ENCODE peak calls at places on chromosomes 13 and 19, in six cellular contexts. One of them, this sample, is unnamed.

GRCh38 chr13:103351035-103351828 is 285.0 kb upstream of the SLC10A2 start:
- DNase-seq in transverse colon: peak; percentile 10
- DNase-seq in dorsolateral prefrontal cortex: no peak
- DNase-seq in endothelial cell of umbilical vein: no peak
- DNase-seq in tibial artery: no peak
- DNase-seq in fibroblast of lung: peak; percentile 37
- DNase-seq in this sample: no peak

GRCh38 chr19:55179570-55180484 is at the start of gene SYT5:
- DNase-seq in transverse colon: peak; percentile 46
- DNase-seq in dorsolateral prefrontal cortex: no peak
- DNase-seq in endothelial cell of umbilical vein: no peak
- DNase-seq in tibial artery: no peak
- DNase-seq in fibroblast of lung: no peak
- DNase-seq in this sample: peak; percentile 54

GRCh38 chr13:98972627-98973026 is 5.2 kb downstream of the DOCK9 start:
- DNase-seq in transverse colon: no peak
- DNase-seq in dorsolateral prefrontal cortex: no peak
- DNase-seq in endothelial cell of umbilical vein: peak; percentile 93
- DNase-seq in tibial artery: no peak
- DNase-seq in fibroblast of lung: no peak
- DNase-seq in this sample: no peak

GRCh38 chr13:86881390-86881789 is 789.8 kb upstream of the SLITRK5 start:
- DNase-seq in transverse colon: no peak
- DNase-seq in dorsolateral prefrontal cortex: no peak
- DNase-seq in endothelial cell of umbilical vein: no peak
- DNase-seq in tibial artery: no peak
- DNase-seq in fibroblast of lung: no peak
- DNase-seq in this sample: no peak

GRCh38 chr19:14479309-14479984 is 4.3 kb upstream of the PTGER1 start:
- DNase-seq in transverse colon: no peak
- DNase-seq in dorsolateral prefrontal cortex: no peak
- DNase-seq in endothelial cell of umbilical vein: no peak
- DNase-seq in tibial artery: no peak
- DNase-seq in fibroblast of lung: no peak
- DNase-seq in this sample: no peak

GRCh38 chr13:43009506-43009905 is 13.9 kb upstream of the DNAJC15 start:
- DNase-seq in transverse colon: no peak
- DNase-seq in dorsolateral prefrontal cortex: no peak
- DNase-seq in endothelial cell of umbilical vein: no peak
- DNase-seq in tibial artery: no peak
- DNase-seq in fibroblast of lung: peak; percentile 61
- DNase-seq in this sample: no peak

GRCh38 chr13:71587778-71588177 is 279.2 kb downstream of the DACH1 start:
- DNase-seq in transverse colon: no peak
- DNase-seq in dorsolateral prefrontal cortex: no peak
- DNase-seq in endothelial cell of umbilical vein: no peak
- DNase-seq in tibial artery: no peak
- DNase-seq in fibroblast of lung: peak; percentile 6
- DNase-seq in this sample: no peak

GRCh38 chr19:29255912-29256311 is 43.0 kb upstream of the UQCRFS1 start:
- DNase-seq in transverse colon: no peak
- DNase-seq in dorsolateral prefrontal cortex: no peak
- DNase-seq in endothelial cell of umbilical vein: no peak
- DNase-seq in tibial artery: no peak
- DNase-seq in fibroblast of lung: no peak
- DNase-seq in this sample: no peak

GRCh38 chr19:38294090-38294489 is 10.0 kb upstream of the C19orf33 start:
- DNase-seq in transverse colon: no peak
- DNase-seq in dorsolateral prefrontal cortex: no peak
- DNase-seq in endothelial cell of umbilical vein: no peak
- DNase-seq in tibial artery: no peak
- DNase-seq in fibroblast of lung: no peak
- DNase-seq in this sample: no peak

GRCh38 chr13:24737042-24737441 is 26.9 kb upstream of the RNF17 start:
- DNase-seq in transverse colon: no peak
- DNase-seq in dorsolateral prefrontal cortex: no peak
- DNase-seq in endothelial cell of umbilical vein: no peak
- DNase-seq in tibial artery: no peak
- DNase-seq in fibroblast of lung: no peak
- DNase-seq in this sample: no peak

GRCh38 chr19:41575998-41576397 is at the start of gene CEACAM21:
- DNase-seq in transverse colon: peak; percentile 66
- DNase-seq in dorsolateral prefrontal cortex: no peak
- DNase-seq in endothelial cell of umbilical vein: no peak
- DNase-seq in tibial artery: peak; percentile 70
- DNase-seq in fibroblast of lung: no peak
- DNase-seq in this sample: no peak

GRCh38 chr13:48222358-48223015 is 10.5 kb upstream of the ITM2B start:
- DNase-seq in transverse colon: peak; percentile 19
- DNase-seq in dorsolateral prefrontal cortex: no peak
- DNase-seq in endothelial cell of umbilical vein: no peak
- DNase-seq in tibial artery: peak; percentile 60
- DNase-seq in fibroblast of lung: peak; percentile 76
- DNase-seq in this sample: peak; percentile 56

GRCh38 chr13:66659291-66660012 is 570.7 kb downstream of the PCDH9 start:
- DNase-seq in transverse colon: no peak
- DNase-seq in dorsolateral prefrontal cortex: no peak
- DNase-seq in endothelial cell of umbilical vein: no peak
- DNase-seq in tibial artery: no peak
- DNase-seq in fibroblast of lung: peak; percentile 18
- DNase-seq in this sample: no peak

GRCh38 chr13:98940325-98940724 is 37.5 kb downstream of the DOCK9 start:
- DNase-seq in transverse colon: no peak
- DNase-seq in dorsolateral prefrontal cortex: no peak
- DNase-seq in endothelial cell of umbilical vein: no peak
- DNase-seq in tibial artery: no peak
- DNase-seq in fibroblast of lung: no peak
- DNase-seq in this sample: no peak

GRCh38 chr19:10006335-10006708 is 4.0 kb downstream of the COL5A3 start:
- DNase-seq in transverse colon: peak; percentile 36
- DNase-seq in dorsolateral prefrontal cortex: no peak
- DNase-seq in endothelial cell of umbilical vein: no peak
- DNase-seq in tibial artery: peak; percentile 46
- DNase-seq in fibroblast of lung: peak; percentile 58
- DNase-seq in this sample: peak; percentile 77

GRCh38 chr19:10269333-10270179 is 1.4 kb upstream of the ICAM1 start:
- DNase-seq in transverse colon: peak; percentile 90
- DNase-seq in dorsolateral prefrontal cortex: peak; percentile 82
- DNase-seq in endothelial cell of umbilical vein: peak; percentile 90
- DNase-seq in tibial artery: peak; percentile 84
- DNase-seq in fibroblast of lung: peak; percentile 66
- DNase-seq in this sample: peak; percentile 88

GRCh38 chr19:56667311-56667870 is 4.2 kb downstream of the ZNF835 start:
- DNase-seq in transverse colon: no peak
- DNase-seq in dorsolateral prefrontal cortex: no peak
- DNase-seq in endothelial cell of umbilical vein: no peak
- DNase-seq in tibial artery: no peak
- DNase-seq in fibroblast of lung: no peak
- DNase-seq in this sample: no peak

GRCh38 chr19:1164684-1165531 is 9.2 kb downstream of the SBNO2 start:
- DNase-seq in transverse colon: no peak
- DNase-seq in dorsolateral prefrontal cortex: no peak
- DNase-seq in endothelial cell of umbilical vein: no peak
- DNase-seq in tibial artery: no peak
- DNase-seq in fibroblast of lung: no peak
- DNase-seq in this sample: no peak

GRCh38 chr19:49890349-49891311 is 6.1 kb downstream of the IL4I1 start:
- DNase-seq in transverse colon: peak; percentile 67
- DNase-seq in dorsolateral prefrontal cortex: no peak
- DNase-seq in endothelial cell of umbilical vein: no peak
- DNase-seq in tibial artery: no peak
- DNase-seq in fibroblast of lung: no peak
- DNase-seq in this sample: no peak

GRCh38 chr13:52838433-52839107 is 9.9 kb downstream of the PCDH8 start:
- DNase-seq in transverse colon: no peak
- DNase-seq in dorsolateral prefrontal cortex: no peak
- DNase-seq in endothelial cell of umbilical vein: no peak
- DNase-seq in tibial artery: no peak
- DNase-seq in fibroblast of lung: no peak
- DNase-seq in this sample: no peak

DNA sequence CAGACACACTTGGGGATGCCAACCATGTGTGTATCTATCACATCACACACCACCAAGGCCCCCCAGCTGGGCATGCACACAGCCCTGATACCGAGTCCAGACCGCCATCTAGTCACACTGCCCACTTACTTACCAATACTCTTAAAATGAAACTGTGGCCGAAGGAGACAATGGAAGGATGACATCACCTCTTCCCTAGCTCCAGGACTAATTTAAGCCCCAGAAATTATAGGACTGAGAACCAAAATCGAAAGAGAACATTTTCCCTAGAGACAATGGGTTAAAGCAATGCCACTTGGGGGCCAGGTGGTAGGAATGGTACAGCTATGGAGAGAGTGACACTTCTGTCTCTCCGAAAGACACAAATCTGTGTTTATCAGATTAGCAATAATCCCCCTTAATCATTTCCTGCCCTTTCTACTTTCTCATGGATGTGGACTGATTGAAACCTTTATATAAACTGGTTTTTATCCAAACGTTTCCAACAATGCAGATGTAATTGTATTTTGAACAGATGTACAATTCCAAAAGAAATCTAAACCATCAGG is 663 bp upstream of the GGACT start:
- DNase-seq in transverse colon: no peak
- DNase-seq in dorsolateral prefrontal cortex: no peak
- DNase-seq in endothelial cell of umbilical vein: peak; percentile 41
- DNase-seq in tibial artery: no peak
- DNase-seq in fibroblast of lung: no peak
- DNase-seq in this sample: no peak
- H3K4me3 ChIP-seq in transverse colon: no peak overlapping the region
- H3K4me3 ChIP-seq in dorsolateral prefrontal cortex: peak overlapping the region; percentile 75
- H3K4me3 ChIP-seq in endothelial cell of umbilical vein: no peak overlapping the region
- H3K4me3 ChIP-seq in tibial artery: peak overlapping the region; percentile 83
- H3K4me3 ChIP-seq in fibroblast of lung: no peak overlapping the region
- H3K4me3 ChIP-seq in this sample: peak overlapping the region; percentile 63

GRCh38 chr13:44421853-44422525 is 48.4 kb downstream of the SERP2 start:
- DNase-seq in transverse colon: no peak
- DNase-seq in dorsolateral prefrontal cortex: no peak
- DNase-seq in endothelial cell of umbilical vein: no peak
- DNase-seq in tibial artery: no peak
- DNase-seq in fibroblast of lung: no peak
- DNase-seq in this sample: no peak
- H3K4me3 ChIP-seq in transverse colon: no peak overlapping the region
- H3K4me3 ChIP-seq in dorsolateral prefrontal cortex: no peak overlapping the region
- H3K4me3 ChIP-seq in endothelial cell of umbilical vein: no peak overlapping the region
- H3K4me3 ChIP-seq in tibial artery: no peak overlapping the region
- H3K4me3 ChIP-seq in fibroblast of lung: no peak overlapping the region
- H3K4me3 ChIP-seq in this sample: no peak overlapping the region

GRCh38 chr19:53536223-53536543 is 1.8 kb upstream of the ZNF331 start:
- DNase-seq in transverse colon: no peak
- DNase-seq in dorsolateral prefrontal cortex: no peak
- DNase-seq in endothelial cell of umbilical vein: no peak
- DNase-seq in tibial artery: no peak
- DNase-seq in fibroblast of lung: no peak
- DNase-seq in this sample: no peak

GRCh38 chr19:53538378-53539109 is 599 bp downstream of the ZNF331 start:
- DNase-seq in transverse colon: no peak
- DNase-seq in dorsolateral prefrontal cortex: no peak
- DNase-seq in endothelial cell of umbilical vein: no peak
- DNase-seq in tibial artery: no peak
- DNase-seq in fibroblast of lung: no peak
- DNase-seq in this sample: no peak

GRCh38 chr19:53537126-53537522 is 821 bp upstream of the ZNF331 start:
- DNase-seq in transverse colon: no peak
- DNase-seq in dorsolateral prefrontal cortex: no peak
- DNase-seq in endothelial cell of umbilical vein: no peak
- DNase-seq in tibial artery: no peak
- DNase-seq in fibroblast of lung: no peak
- DNase-seq in this sample: no peak

GRCh38 chr19:53540091-53540490 is 2.1 kb downstream of the ZNF331 start:
- DNase-seq in transverse colon: no peak
- DNase-seq in dorsolateral prefrontal cortex: no peak
- DNase-seq in endothelial cell of umbilical vein: no peak
- DNase-seq in tibial artery: no peak
- DNase-seq in fibroblast of lung: no peak
- DNase-seq in this sample: no peak

DNA sequence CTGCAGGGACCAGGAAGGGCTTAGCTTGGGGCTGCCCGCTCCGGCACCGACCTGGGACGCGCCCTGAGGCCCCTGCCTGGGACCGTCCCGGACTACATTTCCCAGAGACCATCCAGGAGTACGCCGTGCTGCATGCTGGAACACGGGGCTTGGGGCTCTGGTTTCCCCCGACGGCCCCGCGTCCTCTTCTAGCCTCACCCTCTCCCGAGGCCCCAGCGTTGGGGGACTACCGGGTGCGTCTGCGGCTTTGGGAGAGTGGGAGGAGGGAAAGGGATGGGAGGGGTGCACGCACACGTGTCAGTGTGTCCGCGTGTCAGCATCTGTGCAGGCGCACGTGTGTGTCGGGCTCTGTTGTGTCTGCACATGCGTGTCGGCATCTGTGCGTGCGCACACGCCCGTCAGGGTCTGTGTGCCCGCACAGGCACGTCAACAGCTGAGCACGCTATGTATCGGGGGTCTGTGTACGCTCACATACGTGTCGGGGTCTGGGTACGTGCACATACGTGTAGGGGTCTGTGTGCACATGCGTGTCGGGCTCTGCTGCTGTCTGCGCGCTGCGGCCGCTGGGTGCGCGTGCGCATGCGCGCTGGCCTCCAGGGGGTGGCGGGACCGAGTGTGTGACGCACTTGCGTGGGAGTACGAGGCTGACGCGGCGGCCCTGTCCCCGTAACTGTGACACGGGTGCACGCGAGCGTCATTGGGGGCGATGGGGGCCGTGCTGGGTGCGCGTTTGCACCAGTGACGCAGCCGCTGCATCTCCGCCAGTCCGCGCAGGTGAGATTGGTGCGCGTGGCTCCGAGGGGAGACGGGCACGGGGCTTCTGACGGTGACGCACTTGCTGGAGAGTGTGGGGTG is at the start of gene ZNF331:
- DNase-seq in transverse colon: peak; percentile 84
- DNase-seq in dorsolateral prefrontal cortex: peak; percentile 83
- DNase-seq in endothelial cell of umbilical vein: peak; percentile 82
- DNase-seq in tibial artery: peak; percentile 78
- DNase-seq in fibroblast of lung: peak; percentile 71
- DNase-seq in this sample: peak; percentile 88
- H3K4me3 ChIP-seq in transverse colon: peak within 1 kb of the TSS; percentile 35
- H3K4me3 ChIP-seq in dorsolateral prefrontal cortex: peak within 1 kb of the TSS; percentile 78
- H3K4me3 ChIP-seq in endothelial cell of umbilical vein: peak within 1 kb of the TSS; percentile 64
- H3K4me3 ChIP-seq in tibial artery: peak within 1 kb of the TSS; percentile 77
- H3K4me3 ChIP-seq in fibroblast of lung: peak within 1 kb of the TSS; percentile 56
- H3K4me3 ChIP-seq in this sample: peak within 1 kb of the TSS; percentile 71

DNA sequence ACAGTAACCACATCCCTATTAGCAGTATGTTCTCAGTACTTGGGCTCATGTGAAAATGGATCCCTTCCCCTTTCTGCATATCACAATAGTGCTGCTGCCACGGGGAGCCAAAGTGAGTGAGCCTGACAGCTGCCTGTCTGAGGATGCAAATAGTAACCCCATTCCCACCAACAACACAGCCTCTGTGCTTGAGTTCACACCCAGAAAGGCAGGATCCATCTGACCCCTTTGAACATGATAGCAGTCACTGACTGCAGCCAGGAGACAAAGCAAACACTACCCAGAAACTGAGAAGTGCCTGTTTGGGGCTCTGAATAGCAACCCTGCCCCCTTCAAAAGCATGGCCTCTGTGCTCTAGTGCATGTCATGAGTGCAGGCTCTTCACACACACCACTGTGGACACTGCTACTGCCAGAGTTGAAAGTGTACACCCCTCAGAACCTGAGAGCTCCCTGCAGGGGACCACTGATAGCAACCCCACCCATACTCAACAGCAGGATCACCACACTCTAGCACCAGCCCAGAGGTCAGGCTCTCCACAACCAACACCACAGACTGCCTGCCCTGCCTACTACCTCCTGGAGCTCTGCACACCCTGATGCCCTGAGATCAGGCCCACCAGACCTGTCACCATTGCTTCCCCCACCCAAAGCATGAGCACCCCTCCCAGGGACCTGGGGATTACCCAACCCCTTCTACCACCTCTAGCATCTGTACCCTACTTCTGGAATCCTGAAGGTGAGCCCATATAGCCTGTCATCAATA is 1563.5 kb upstream of the PRR20A start:
- DNase-seq in transverse colon: no peak
- DNase-seq in dorsolateral prefrontal cortex: no peak
- DNase-seq in endothelial cell of umbilical vein: no peak
- DNase-seq in tibial artery: no peak
- DNase-seq in fibroblast of lung: no peak
- DNase-seq in this sample: no peak
- H3K4me3 ChIP-seq in transverse colon: no peak overlapping the region
- H3K4me3 ChIP-seq in dorsolateral prefrontal cortex: no peak overlapping the region
- H3K4me3 ChIP-seq in endothelial cell of umbilical vein: no peak overlapping the region
- H3K4me3 ChIP-seq in tibial artery: no peak overlapping the region
- H3K4me3 ChIP-seq in fibroblast of lung: no peak overlapping the region
- H3K4me3 ChIP-seq in this sample: no peak overlapping the region

This sample was measured in ovary.